ENCODE peak calls at places on chromosomes 6 and 20, in six cellular contexts. One of them, this sample, is unnamed. For H3K4me1 and H3K36me3, the result is how much of the 10 kb centered on the place peaks cover.

GRCh38 chr20:51803157-51803854 is 985 bp upstream of the SALL4 start:
- DNase-seq in right atrium auricular region: no peak
- DNase-seq in heart left ventricle: no peak
- DNase-seq in psoas muscle: no peak
- DNase-seq in right lobe of liver: no peak
- DNase-seq in aorta: no peak
- DNase-seq in this sample: no peak

GRCh38 chr6:113352029-113352801 is 504.9 kb upstream of the MARCKS start:
- DNase-seq in aorta: no peak
- DNase-seq in heart left ventricle: no peak
- DNase-seq in right atrium auricular region: no peak
- DNase-seq in right lobe of liver: no peak
- DNase-seq in psoas muscle: no peak
- DNase-seq in this sample: no peak

GRCh38 chr6:116313377-116313776 is 33.6 kb upstream of the TSPYL1 start:
- DNase-seq in right atrium auricular region: no peak
- DNase-seq in right lobe of liver: no peak
- DNase-seq in psoas muscle: no peak
- DNase-seq in heart left ventricle: no peak
- DNase-seq in aorta: no peak
- DNase-seq in this sample: no peak

GRCh38 chr20:44594730-44595129 is 12.4 kb downstream of the PKIG start:
- DNase-seq in right lobe of liver: no peak
- DNase-seq in right atrium auricular region: no peak
- DNase-seq in psoas muscle: peak
- DNase-seq in aorta: peak
- DNase-seq in heart left ventricle: no peak
- DNase-seq in this sample: peak

GRCh38 chr6:157464653-157465535 is 83.9 kb downstream of the ZDHHC14 start:
- DNase-seq in psoas muscle: peak
- DNase-seq in right atrium auricular region: no peak
- DNase-seq in right lobe of liver: no peak
- DNase-seq in heart left ventricle: no peak
- DNase-seq in aorta: no peak
- DNase-seq in this sample: peak

GRCh38 chr20:3168079-3168828 is 5.1 kb downstream of the LZTS3 start:
- DNase-seq in aorta: peak
- DNase-seq in right atrium auricular region: no peak
- DNase-seq in heart left ventricle: peak
- DNase-seq in psoas muscle: no peak
- DNase-seq in right lobe of liver: no peak
- DNase-seq in this sample: peak

GRCh38 chr6:25874822-25875562 is 949 bp upstream of the SLC17A3 start:
- DNase-seq in right atrium auricular region: no peak
- DNase-seq in right lobe of liver: no peak
- DNase-seq in heart left ventricle: no peak
- DNase-seq in aorta: no peak
- DNase-seq in psoas muscle: no peak
- DNase-seq in this sample: no peak

GRCh38 chr6:105550961-105551625 is 148.2 kb upstream of the PREP start:
- DNase-seq in right lobe of liver: no peak
- DNase-seq in heart left ventricle: no peak
- DNase-seq in right atrium auricular region: no peak
- DNase-seq in psoas muscle: no peak
- DNase-seq in aorta: no peak
- DNase-seq in this sample: no peak

GRCh38 chr20:6295477-6296256 is 172.8 kb upstream of the FERMT1 start:
- DNase-seq in right lobe of liver: no peak
- DNase-seq in right atrium auricular region: no peak
- DNase-seq in heart left ventricle: no peak
- DNase-seq in psoas muscle: no peak
- DNase-seq in aorta: no peak
- DNase-seq in this sample: no peak

GRCh38 chr6:159594106-159594749 is 98.8 kb downstream of the SOD2 start:
- DNase-seq in heart left ventricle: no peak
- DNase-seq in right atrium auricular region: no peak
- DNase-seq in aorta: no peak
- DNase-seq in psoas muscle: no peak
- DNase-seq in right lobe of liver: no peak
- DNase-seq in this sample: no peak

GRCh38 chr20:11001767-11002540 is 328.2 kb upstream of the JAG1 start:
- DNase-seq in right lobe of liver: no peak
- DNase-seq in psoas muscle: peak
- DNase-seq in heart left ventricle: no peak
- DNase-seq in right atrium auricular region: no peak
- DNase-seq in aorta: peak
- DNase-seq in this sample: no peak

GRCh38 chr20:64167676-64168075 is 3.4 kb downstream of the MYT1 start:
- DNase-seq in right atrium auricular region: no peak
- DNase-seq in psoas muscle: no peak
- DNase-seq in heart left ventricle: no peak
- DNase-seq in aorta: no peak
- DNase-seq in right lobe of liver: peak
- DNase-seq in this sample: no peak

GRCh38 chr6:30200551-30201281 is 12.5 kb downstream of the TRIM26 start:
- DNase-seq in psoas muscle: no peak
- DNase-seq in right atrium auricular region: no peak
- DNase-seq in aorta: no peak
- DNase-seq in heart left ventricle: no peak
- DNase-seq in right lobe of liver: peak
- DNase-seq in this sample: no peak

GRCh38 chr6:80610821-80611220 is 504.4 kb downstream of the BCKDHB start:
- DNase-seq in aorta: no peak
- DNase-seq in right atrium auricular region: no peak
- DNase-seq in psoas muscle: no peak
- DNase-seq in heart left ventricle: no peak
- DNase-seq in right lobe of liver: no peak
- DNase-seq in this sample: no peak

GRCh38 chr20:16701296-16701695 is 28.5 kb upstream of the SNRPB2 start:
- DNase-seq in right lobe of liver: no peak
- DNase-seq in psoas muscle: no peak
- DNase-seq in right atrium auricular region: no peak
- DNase-seq in aorta: no peak
- DNase-seq in heart left ventricle: no peak
- DNase-seq in this sample: no peak

GRCh38 chr6:52416629-52417151 is 3.5 kb upstream of the EFHC1 start:
- DNase-seq in psoas muscle: no peak
- DNase-seq in heart left ventricle: no peak
- DNase-seq in right lobe of liver: no peak
- DNase-seq in right atrium auricular region: no peak
- DNase-seq in aorta: no peak
- DNase-seq in this sample: no peak

GRCh38 chr20:11320033-11320432 is 597.7 kb upstream of the BTBD3 start:
- DNase-seq in aorta: no peak
- DNase-seq in psoas muscle: no peak
- DNase-seq in right lobe of liver: no peak
- DNase-seq in right atrium auricular region: no peak
- DNase-seq in heart left ventricle: no peak
- DNase-seq in this sample: no peak

GRCh38 chr6:24692851-24693592 is 25.9 kb downstream of the C6orf62 start:
- DNase-seq in psoas muscle: no peak
- DNase-seq in heart left ventricle: no peak
- DNase-seq in aorta: no peak
- DNase-seq in right atrium auricular region: no peak
- DNase-seq in right lobe of liver: no peak
- DNase-seq in this sample: no peak

GRCh38 chr20:37342231-37343177 is 3.4 kb upstream of the SRC start:
- DNase-seq in aorta: no peak
- DNase-seq in right lobe of liver: no peak
- DNase-seq in heart left ventricle: no peak
- DNase-seq in right atrium auricular region: no peak
- DNase-seq in psoas muscle: no peak
- DNase-seq in this sample: no peak

GRCh38 chr6:25962368-25963127 is at the start of gene TRIM38:
- DNase-seq in right lobe of liver: no peak
- DNase-seq in heart left ventricle: no peak
- DNase-seq in psoas muscle: peak
- DNase-seq in aorta: peak
- DNase-seq in right atrium auricular region: peak
- DNase-seq in this sample: no peak

GRCh38 chr20:1617055-1617454 is 2.8 kb downstream of the SIRPB1 start:
- DNase-seq in right lobe of liver: no peak
- DNase-seq in heart left ventricle: no peak
- DNase-seq in psoas muscle: no peak
- DNase-seq in aorta: no peak
- DNase-seq in right atrium auricular region: no peak
- DNase-seq in this sample: no peak

GRCh38 chr20:6616421-6616820 is 151.1 kb upstream of the BMP2 start:
- DNase-seq in right atrium auricular region: no peak
- DNase-seq in right lobe of liver: no peak
- DNase-seq in psoas muscle: no peak
- DNase-seq in aorta: no peak
- DNase-seq in heart left ventricle: no peak
- DNase-seq in this sample: no peak

GRCh38 chr6:12527339-12527738 is 189.2 kb upstream of the PHACTR1 start:
- DNase-seq in psoas muscle: no peak
- DNase-seq in right atrium auricular region: no peak
- DNase-seq in aorta: no peak
- DNase-seq in right lobe of liver: no peak
- DNase-seq in heart left ventricle: no peak
- DNase-seq in this sample: no peak

GRCh38 chr6:64293298-64293697 is 657.7 kb downstream of the PHF3 start:
- DNase-seq in aorta: no peak
- DNase-seq in right lobe of liver: no peak
- DNase-seq in psoas muscle: no peak
- DNase-seq in right atrium auricular region: no peak
- DNase-seq in heart left ventricle: no peak
- DNase-seq in this sample: no peak

GRCh38 chr6:56814308-56814707 is 140.6 kb upstream of the BEND6 start:
- DNase-seq in heart left ventricle: no peak
- DNase-seq in right lobe of liver: no peak
- DNase-seq in right atrium auricular region: no peak
- DNase-seq in aorta: no peak
- DNase-seq in psoas muscle: no peak
- DNase-seq in this sample: no peak

GRCh38 chr6:12196326-12196936 is 93.7 kb upstream of the EDN1 start:
- DNase-seq in right atrium auricular region: no peak
- DNase-seq in psoas muscle: no peak
- DNase-seq in right lobe of liver: no peak
- DNase-seq in heart left ventricle: no peak
- DNase-seq in aorta: no peak
- DNase-seq in this sample: no peak

GRCh38 chr6:83151114-83151513 is 42.0 kb downstream of the PGM3 start:
- DNase-seq in heart left ventricle: no peak
- DNase-seq in psoas muscle: no peak
- DNase-seq in aorta: no peak
- DNase-seq in right lobe of liver: no peak
- DNase-seq in right atrium auricular region: no peak
- DNase-seq in this sample: no peak

GRCh38 chr6:38836585-38836984 is 121.5 kb downstream of the DNAH8 start:
- DNase-seq in right lobe of liver: no peak
- DNase-seq in psoas muscle: no peak
- DNase-seq in heart left ventricle: no peak
- DNase-seq in aorta: no peak
- DNase-seq in right atrium auricular region: no peak
- DNase-seq in this sample: no peak

GRCh38 chr6:156988276-156989158 is 211.3 kb downstream of the ARID1B start:
- DNase-seq in psoas muscle: no peak
- DNase-seq in heart left ventricle: no peak
- DNase-seq in aorta: no peak
- DNase-seq in right lobe of liver: no peak
- DNase-seq in right atrium auricular region: no peak
- DNase-seq in this sample: no peak

GRCh38 chr6:6006428-6007310 is at the start of gene NRN1:
- DNase-seq in heart left ventricle: no peak
- DNase-seq in psoas muscle: no peak
- DNase-seq in right lobe of liver: no peak
- DNase-seq in aorta: no peak
- DNase-seq in right atrium auricular region: no peak
- DNase-seq in this sample: no peak
- H3K4me1 ChIP-seq in heart left ventricle: under half
- H3K4me1 ChIP-seq in psoas muscle: under half
- H3K4me1 ChIP-seq in right lobe of liver: under half
- H3K4me1 ChIP-seq in aorta: under half
- H3K4me1 ChIP-seq in right atrium auricular region: under half
- H3K4me1 ChIP-seq in this sample: under half

GRCh38 chr6:16209539-16209938 is 28.8 kb upstream of the GMPR start:
- DNase-seq in psoas muscle: no peak
- DNase-seq in right lobe of liver: no peak
- DNase-seq in right atrium auricular region: no peak
- DNase-seq in heart left ventricle: no peak
- DNase-seq in aorta: no peak
- DNase-seq in this sample: no peak

GRCh38 chr6:16217156-16217721 is 21.1 kb upstream of the GMPR start:
- DNase-seq in psoas muscle: no peak
- DNase-seq in right atrium auricular region: peak
- DNase-seq in right lobe of liver: no peak
- DNase-seq in heart left ventricle: no peak
- DNase-seq in aorta: no peak
- DNase-seq in this sample: no peak

GRCh38 chr6:16208989-16209388 is 29.4 kb upstream of the GMPR start:
- DNase-seq in right atrium auricular region: no peak
- DNase-seq in aorta: no peak
- DNase-seq in psoas muscle: no peak
- DNase-seq in right lobe of liver: no peak
- DNase-seq in heart left ventricle: no peak
- DNase-seq in this sample: no peak

GRCh38 chr6:16216501-16217155 is 21.8 kb upstream of the GMPR start:
- DNase-seq in right lobe of liver: no peak
- DNase-seq in aorta: no peak
- DNase-seq in heart left ventricle: peak
- DNase-seq in right atrium auricular region: peak
- DNase-seq in psoas muscle: no peak
- DNase-seq in this sample: no peak

GRCh38 chr6:16212276-16212675 is 26.1 kb upstream of the GMPR start:
- DNase-seq in right atrium auricular region: peak
- DNase-seq in aorta: no peak
- DNase-seq in right lobe of liver: no peak
- DNase-seq in heart left ventricle: no peak
- DNase-seq in psoas muscle: no peak
- DNase-seq in this sample: no peak
- H3K36me3 ChIP-seq in right atrium auricular region: under half
- H3K36me3 ChIP-seq in aorta: under half
- H3K36me3 ChIP-seq in right lobe of liver: under half
- H3K36me3 ChIP-seq in heart left ventricle: under half
- H3K36me3 ChIP-seq in psoas muscle: under half
- H3K36me3 ChIP-seq in this sample: under half

GRCh38 chr6:111599259-111599658 is 6.4 kb downstream of the TRAF3IP2 start:
- DNase-seq in aorta: no peak
- DNase-seq in heart left ventricle: no peak
- DNase-seq in psoas muscle: no peak
- DNase-seq in right lobe of liver: no peak
- DNase-seq in right atrium auricular region: no peak
- DNase-seq in this sample: no peak
- H3K4me1 ChIP-seq in aorta: under half
- H3K4me1 ChIP-seq in heart left ventricle: under half
- H3K4me1 ChIP-seq in psoas muscle: half or more
- H3K4me1 ChIP-seq in right lobe of liver: half or more
- H3K4me1 ChIP-seq in right atrium auricular region: under half
- H3K4me1 ChIP-seq in this sample: half or more

DNA sequence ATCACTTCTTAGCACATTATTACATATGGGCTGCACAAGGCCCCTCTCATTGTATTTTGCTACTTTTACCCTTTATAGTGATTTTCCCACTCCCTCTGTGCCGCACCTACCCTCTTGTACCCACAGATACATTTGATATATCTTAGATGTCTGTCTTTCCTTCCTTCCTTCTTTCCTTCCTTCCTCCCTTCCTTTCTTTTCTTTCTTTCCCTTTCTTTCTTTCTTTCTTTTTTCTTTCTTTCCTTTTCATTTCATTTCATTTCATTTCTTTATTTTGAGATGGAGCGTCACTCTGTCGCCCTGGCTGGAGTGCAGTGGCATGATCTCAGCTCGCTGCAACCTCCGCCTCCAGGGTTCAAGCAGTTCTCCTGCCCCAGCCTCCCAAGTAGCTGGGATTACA is 12.2 kb downstream of the POLH start:
- DNase-seq in aorta: no peak
- DNase-seq in heart left ventricle: no peak
- DNase-seq in right lobe of liver: no peak
- DNase-seq in psoas muscle: no peak
- DNase-seq in right atrium auricular region: no peak
- DNase-seq in this sample: no peak
- H3K36me3 ChIP-seq in aorta: under half
- H3K36me3 ChIP-seq in heart left ventricle: half or more
- H3K36me3 ChIP-seq in right lobe of liver: under half
- H3K36me3 ChIP-seq in psoas muscle: half or more
- H3K36me3 ChIP-seq in right atrium auricular region: under half
- H3K36me3 ChIP-seq in this sample: under half

This sample was measured in upper lobe of left lung.